ENCODE peak calls at places on chromosomes 16 and 17, in five cellular contexts. One of them, this sample, is unnamed.

GRCh38 chr17:64682261-64683181 is 20.4 kb upstream of the SMURF2 start:
- DNase-seq in IMR-90: peak
- DNase-seq in activated T-cell treated with anti-CD3 and anti-CD28 coated beads, Interleukin-2, amount 50 U/mL, for 48 hours: no peak
- DNase-seq in HS-5: peak
- DNase-seq in HuH-7: no peak
- DNase-seq in this sample: no peak

GRCh38 chr17:56755310-56755709 is 78.4 kb downstream of the C17orf67 start:
- DNase-seq in HS-5: no peak
- DNase-seq in HuH-7: no peak
- DNase-seq in IMR-90: no peak
- DNase-seq in activated T-cell treated with anti-CD3 and anti-CD28 coated beads, Interleukin-2, amount 50 U/mL, for 48 hours: no peak
- DNase-seq in this sample: no peak

GRCh38 chr17:4204676-4205075 is 59.1 kb downstream of the ANKFY1 start:
- DNase-seq in IMR-90: peak
- DNase-seq in HS-5: peak
- DNase-seq in HuH-7: no peak
- DNase-seq in activated T-cell treated with anti-CD3 and anti-CD28 coated beads, Interleukin-2, amount 50 U/mL, for 48 hours: no peak
- DNase-seq in this sample: no peak

GRCh38 chr17:74963656-74964055 is 8.9 kb downstream of the HID1 start:
- DNase-seq in activated T-cell treated with anti-CD3 and anti-CD28 coated beads, Interleukin-2, amount 50 U/mL, for 48 hours: no peak
- DNase-seq in HuH-7: peak
- DNase-seq in IMR-90: no peak
- DNase-seq in HS-5: no peak
- DNase-seq in this sample: peak

GRCh38 chr16:77868478-77868877 is 80.1 kb downstream of the VAT1L start:
- DNase-seq in IMR-90: no peak
- DNase-seq in HuH-7: no peak
- DNase-seq in activated T-cell treated with anti-CD3 and anti-CD28 coated beads, Interleukin-2, amount 50 U/mL, for 48 hours: peak
- DNase-seq in HS-5: no peak
- DNase-seq in this sample: no peak

GRCh38 chr16:79625738-79626137 is 25.2 kb upstream of the MAF start:
- DNase-seq in HS-5: no peak
- DNase-seq in IMR-90: no peak
- DNase-seq in HuH-7: no peak
- DNase-seq in activated T-cell treated with anti-CD3 and anti-CD28 coated beads, Interleukin-2, amount 50 U/mL, for 48 hours: no peak
- DNase-seq in this sample: no peak

GRCh38 chr16:69858196-69859104 is 92.7 kb upstream of the CLEC18A start:
- DNase-seq in IMR-90: no peak
- DNase-seq in HS-5: no peak
- DNase-seq in HuH-7: no peak
- DNase-seq in activated T-cell treated with anti-CD3 and anti-CD28 coated beads, Interleukin-2, amount 50 U/mL, for 48 hours: no peak
- DNase-seq in this sample: no peak

GRCh38 chr17:69853533-69854262 is 221.3 kb upstream of the KCNJ16 start:
- DNase-seq in IMR-90: no peak
- DNase-seq in HuH-7: no peak
- DNase-seq in HS-5: no peak
- DNase-seq in activated T-cell treated with anti-CD3 and anti-CD28 coated beads, Interleukin-2, amount 50 U/mL, for 48 hours: no peak
- DNase-seq in this sample: no peak

GRCh38 chr16:9091867-9092281 is 430 bp downstream of the HAPSTR1 start:
- DNase-seq in HS-5: no peak
- DNase-seq in HuH-7: no peak
- DNase-seq in activated T-cell treated with anti-CD3 and anti-CD28 coated beads, Interleukin-2, amount 50 U/mL, for 48 hours: peak
- DNase-seq in IMR-90: no peak
- DNase-seq in this sample: peak

GRCh38 chr17:35596530-35597233 is 9.6 kb downstream of the AP2B1 start:
- DNase-seq in HuH-7: no peak
- DNase-seq in activated T-cell treated with anti-CD3 and anti-CD28 coated beads, Interleukin-2, amount 50 U/mL, for 48 hours: no peak
- DNase-seq in HS-5: no peak
- DNase-seq in IMR-90: no peak
- DNase-seq in this sample: no peak